ENCODE peak calls at places on chromosomes 11 and 22, in eight cellular contexts. One of them, this sample, is unnamed.

GRCh38 chr11:31652528-31652927 is 143.0 kb downstream of the ELP4 start:
- DNase-seq in NAMALWA: no peak
- DNase-seq in stimulated activated CD8-positive, alpha-beta memory T cell treated with anti-CD3 and anti-CD28 coated beads, Interleukin-7, amount 100 ng/mL, for 48 hours: no peak
- DNase-seq in NCI-H510A treated with DMSO at 0.1 percent for 48 hours: no peak
- DNase-seq in amygdala: no peak
- DNase-seq in D341Med: no peak
- DNase-seq in NT2/D1: no peak
- DNase-seq in mucosa of descending colon: no peak
- DNase-seq in this sample: no peak

GRCh38 chr22:45680932-45681700 is 9.5 kb downstream of the ATXN10 start:
- DNase-seq in NCI-H510A treated with DMSO at 0.1 percent for 48 hours: no peak
- DNase-seq in NAMALWA: no peak
- DNase-seq in mucosa of descending colon: no peak
- DNase-seq in D341Med: no peak
- DNase-seq in NT2/D1: no peak
- DNase-seq in amygdala: no peak
- DNase-seq in stimulated activated CD8-positive, alpha-beta memory T cell treated with anti-CD3 and anti-CD28 coated beads, Interleukin-7, amount 100 ng/mL, for 48 hours: no peak
- DNase-seq in this sample: no peak

GRCh38 chr11:11987503-11988022 is 20.9 kb downstream of the DKK3 start:
- DNase-seq in NAMALWA: peak
- DNase-seq in NT2/D1: no peak
- DNase-seq in NCI-H510A treated with DMSO at 0.1 percent for 48 hours: no peak
- DNase-seq in D341Med: no peak
- DNase-seq in mucosa of descending colon: no peak
- DNase-seq in stimulated activated CD8-positive, alpha-beta memory T cell treated with anti-CD3 and anti-CD28 coated beads, Interleukin-7, amount 100 ng/mL, for 48 hours: no peak
- DNase-seq in amygdala: no peak
- DNase-seq in this sample: no peak

GRCh38 chr11:37061426-37061825 is 463.4 kb upstream of the RAG2 start:
- DNase-seq in NCI-H510A treated with DMSO at 0.1 percent for 48 hours: no peak
- DNase-seq in amygdala: no peak
- DNase-seq in stimulated activated CD8-positive, alpha-beta memory T cell treated with anti-CD3 and anti-CD28 coated beads, Interleukin-7, amount 100 ng/mL, for 48 hours: no peak
- DNase-seq in D341Med: no peak
- DNase-seq in mucosa of descending colon: no peak
- DNase-seq in NAMALWA: no peak
- DNase-seq in NT2/D1: no peak
- DNase-seq in this sample: no peak

GRCh38 chr11:111329306-111330204 is 31.2 kb downstream of the POU2AF3 start:
- DNase-seq in NT2/D1: no peak
- DNase-seq in D341Med: no peak
- DNase-seq in mucosa of descending colon: no peak
- DNase-seq in NCI-H510A treated with DMSO at 0.1 percent for 48 hours: no peak
- DNase-seq in NAMALWA: no peak
- DNase-seq in amygdala: peak
- DNase-seq in stimulated activated CD8-positive, alpha-beta memory T cell treated with anti-CD3 and anti-CD28 coated beads, Interleukin-7, amount 100 ng/mL, for 48 hours: no peak
- DNase-seq in this sample: no peak

GRCh38 chr11:126468102-126468521 is 112.6 kb downstream of the ST3GAL4 start:
- DNase-seq in stimulated activated CD8-positive, alpha-beta memory T cell treated with anti-CD3 and anti-CD28 coated beads, Interleukin-7, amount 100 ng/mL, for 48 hours: no peak
- DNase-seq in NAMALWA: no peak
- DNase-seq in NT2/D1: no peak
- DNase-seq in NCI-H510A treated with DMSO at 0.1 percent for 48 hours: no peak
- DNase-seq in mucosa of descending colon: peak
- DNase-seq in D341Med: no peak
- DNase-seq in amygdala: peak
- DNase-seq in this sample: no peak

GRCh38 chr11:11207428-11207827 is 145.6 kb downstream of the CSNK2A3 start:
- DNase-seq in mucosa of descending colon: no peak
- DNase-seq in D341Med: no peak
- DNase-seq in NAMALWA: peak
- DNase-seq in NCI-H510A treated with DMSO at 0.1 percent for 48 hours: no peak
- DNase-seq in amygdala: no peak
- DNase-seq in stimulated activated CD8-positive, alpha-beta memory T cell treated with anti-CD3 and anti-CD28 coated beads, Interleukin-7, amount 100 ng/mL, for 48 hours: no peak
- DNase-seq in NT2/D1: no peak
- DNase-seq in this sample: no peak

GRCh38 chr11:60866911-60867870 is at the start of gene ZP1:
- DNase-seq in amygdala: no peak
- DNase-seq in NAMALWA: no peak
- DNase-seq in NT2/D1: no peak
- DNase-seq in stimulated activated CD8-positive, alpha-beta memory T cell treated with anti-CD3 and anti-CD28 coated beads, Interleukin-7, amount 100 ng/mL, for 48 hours: no peak
- DNase-seq in NCI-H510A treated with DMSO at 0.1 percent for 48 hours: peak
- DNase-seq in D341Med: no peak
- DNase-seq in mucosa of descending colon: no peak
- DNase-seq in this sample: no peak

GRCh38 chr11:86952221-86952875 is 2.8 kb downstream of the FZD4 start:
- DNase-seq in amygdala: no peak
- DNase-seq in NAMALWA: no peak
- DNase-seq in stimulated activated CD8-positive, alpha-beta memory T cell treated with anti-CD3 and anti-CD28 coated beads, Interleukin-7, amount 100 ng/mL, for 48 hours: no peak
- DNase-seq in mucosa of descending colon: no peak
- DNase-seq in NCI-H510A treated with DMSO at 0.1 percent for 48 hours: no peak
- DNase-seq in D341Med: no peak
- DNase-seq in NT2/D1: no peak
- DNase-seq in this sample: no peak

GRCh38 chr11:120013325-120014250 is 124.3 kb downstream of the TRIM29 start:
- DNase-seq in stimulated activated CD8-positive, alpha-beta memory T cell treated with anti-CD3 and anti-CD28 coated beads, Interleukin-7, amount 100 ng/mL, for 48 hours: no peak
- DNase-seq in mucosa of descending colon: peak
- DNase-seq in D341Med: peak
- DNase-seq in amygdala: peak
- DNase-seq in NAMALWA: peak
- DNase-seq in NCI-H510A treated with DMSO at 0.1 percent for 48 hours: peak
- DNase-seq in NT2/D1: peak
- DNase-seq in this sample: no peak

GRCh38 chr11:94762208-94762607 is 5.9 kb upstream of the AMOTL1 start:
- DNase-seq in NCI-H510A treated with DMSO at 0.1 percent for 48 hours: no peak
- DNase-seq in stimulated activated CD8-positive, alpha-beta memory T cell treated with anti-CD3 and anti-CD28 coated beads, Interleukin-7, amount 100 ng/mL, for 48 hours: no peak
- DNase-seq in amygdala: no peak
- DNase-seq in mucosa of descending colon: no peak
- DNase-seq in D341Med: no peak
- DNase-seq in NT2/D1: no peak
- DNase-seq in NAMALWA: peak
- DNase-seq in this sample: no peak